ENCODE peak calls at places on chromosomes 16 and 17, in seven cellular contexts. Y is COR-L47, M is HFFc6, U is tibial artery, L is mucosa of descending colon, A is H7, F is hypothalamus. B is an unnamed sample.

GRCh38 chr17:44972953-44973352 is 4.8 kb upstream of the C1QL1 start:
- DNase-seq in A (no peak), F (no peak), M (peak), L (no peak), U (no peak), Y (no peak), B (no peak)

GRCh38 chr17:50638851-50639767 is 4.4 kb downstream of the ABCC3 start:
- DNase-seq in M (peak), F (peak), A (no peak), L (peak), U (peak), Y (peak), B (no peak)

GRCh38 chr16:4612977-4613635 is 1.6 kb downstream of the UBALD1 start:
- DNase-seq in L (peak), U (peak), A (peak), Y (no peak), F (no peak), M (no peak), B (no peak)

GRCh38 chr17:4573682-4574081 is 10.6 kb upstream of the SMTNL2 start:
- DNase-seq in U (no peak), M (no peak), A (no peak), F (no peak), L (no peak), Y (no peak), B (peak)

GRCh38 chr17:63151981-63152523 is 186.0 kb downstream of the TANC2 start:
- DNase-seq in M (peak), A (no peak), Y (no peak), U (no peak), L (no peak), F (no peak), B (no peak)

GRCh38 chr16:59993101-59993500 is 1259.0 kb upstream of the GOT2 start:
- DNase-seq in M (no peak), L (no peak), Y (no peak), F (no peak), A (no peak), U (peak), B (no peak)

GRCh38 chr16:63617047-63617989 is 1504.5 kb downstream of the CDH11 start:
- DNase-seq in A (peak), F (no peak), U (no peak), Y (peak), M (no peak), L (peak), B (no peak)

GRCh38 chr17:57909548-57909947 is 45.7 kb downstream of the CUEDC1 start:
- DNase-seq in U (no peak), M (no peak), A (no peak), Y (no peak), L (no peak), F (no peak), B (no peak)

GRCh38 chr17:81483085-81483861 is 29.3 kb downstream of the ACTG1 start:
- DNase-seq in U (no peak), F (no peak), L (peak), Y (no peak), A (peak), M (no peak), B (no peak)

GRCh38 chr16:4246777-4247476 is 5.0 kb upstream of the SRL start:
- DNase-seq in L (no peak), U (no peak), F (no peak), Y (no peak), A (no peak), M (no peak), B (no peak)

GRCh38 chr16:82031116-82032084 is 3.7 kb upstream of the HSD17B2 start:
- DNase-seq in A (peak), F (no peak), M (peak), Y (peak), L (peak), U (no peak), B (no peak)

GRCh38 chr16:26795184-26795583 is 271.5 kb upstream of the C16orf82 start:
- DNase-seq in L (no peak), A (peak), M (no peak), U (no peak), F (no peak), Y (no peak), B (no peak)

GRCh38 chr17:8138672-8139371 is 13.4 kb downstream of the PER1 start:
- DNase-seq in A (peak), Y (peak), F (peak), U (peak), M (peak), L (peak), B (peak)

B was measured in MM.1S.